ENCODE peak calls at places on chromosomes 12 and 14, in ten cellular contexts. One of them, this sample, is unnamed.

GRCh38 chr14:36293824-36294223 is 26.6 kb downstream of the MBIP start:
- DNase-seq in activated T-helper 1 cell treated with Interleukin-2 at 50 U/mL for 16 hours: no peak
- DNase-seq in mesendoderm: no peak
- DNase-seq in NCI-H1105 treated with DMSO at 0.1 percent for 48 hours: no peak
- DNase-seq in WERI-Rb-1: no peak
- DNase-seq in NCI-H1436: no peak
- DNase-seq in A549: no peak
- DNase-seq in stimulated activated naive B cell treated with anti-CD40 and anti-IgM and Interleukin-4, amounts not matched to agents 10 μg/mL and 1 μg/mL and 100 μg/mL, for 72 hours: no peak
- DNase-seq in astrocyte of the spinal cord: no peak
- DNase-seq in germinal center: no peak
- DNase-seq in this sample: peak; percentile 89

GRCh38 chr12:80776706-80777105 is 60.0 kb downstream of the MYF5 start:
- DNase-seq in activated T-helper 1 cell treated with Interleukin-2 at 50 U/mL for 16 hours: no peak
- DNase-seq in mesendoderm: no peak
- DNase-seq in NCI-H1105 treated with DMSO at 0.1 percent for 48 hours: no peak
- DNase-seq in WERI-Rb-1: no peak
- DNase-seq in NCI-H1436: no peak
- DNase-seq in A549: no peak
- DNase-seq in stimulated activated naive B cell treated with anti-CD40 and anti-IgM and Interleukin-4, amounts not matched to agents 10 μg/mL and 1 μg/mL and 100 μg/mL, for 72 hours: no peak
- DNase-seq in astrocyte of the spinal cord: no peak
- DNase-seq in germinal center: no peak
- DNase-seq in this sample: no peak

GRCh38 chr12:20588057-20588456 is 107.1 kb upstream of the SLCO1C1 start:
- DNase-seq in activated T-helper 1 cell treated with Interleukin-2 at 50 U/mL for 16 hours: no peak
- DNase-seq in mesendoderm: peak; percentile 11
- DNase-seq in NCI-H1105 treated with DMSO at 0.1 percent for 48 hours: peak; percentile 74
- DNase-seq in WERI-Rb-1: no peak
- DNase-seq in NCI-H1436: peak; percentile 80
- DNase-seq in A549: no peak
- DNase-seq in stimulated activated naive B cell treated with anti-CD40 and anti-IgM and Interleukin-4, amounts not matched to agents 10 μg/mL and 1 μg/mL and 100 μg/mL, for 72 hours: no peak
- DNase-seq in astrocyte of the spinal cord: no peak
- DNase-seq in germinal center: no peak
- DNase-seq in this sample: no peak

GRCh38 chr14:78005325-78005724 is 164.8 kb upstream of the NRXN3 start:
- DNase-seq in activated T-helper 1 cell treated with Interleukin-2 at 50 U/mL for 16 hours: no peak
- DNase-seq in mesendoderm: no peak
- DNase-seq in NCI-H1105 treated with DMSO at 0.1 percent for 48 hours: no peak
- DNase-seq in WERI-Rb-1: no peak
- DNase-seq in NCI-H1436: no peak
- DNase-seq in A549: peak; percentile 57
- DNase-seq in stimulated activated naive B cell treated with anti-CD40 and anti-IgM and Interleukin-4, amounts not matched to agents 10 μg/mL and 1 μg/mL and 100 μg/mL, for 72 hours: no peak
- DNase-seq in astrocyte of the spinal cord: peak; percentile 86
- DNase-seq in germinal center: no peak
- DNase-seq in this sample: peak; percentile 62

GRCh38 chr14:50379563-50379962 is 17.1 kb downstream of the CDKL1 start:
- DNase-seq in activated T-helper 1 cell treated with Interleukin-2 at 50 U/mL for 16 hours: no peak
- DNase-seq in mesendoderm: no peak
- DNase-seq in NCI-H1105 treated with DMSO at 0.1 percent for 48 hours: no peak
- DNase-seq in WERI-Rb-1: no peak
- DNase-seq in NCI-H1436: no peak
- DNase-seq in A549: no peak
- DNase-seq in stimulated activated naive B cell treated with anti-CD40 and anti-IgM and Interleukin-4, amounts not matched to agents 10 μg/mL and 1 μg/mL and 100 μg/mL, for 72 hours: no peak
- DNase-seq in astrocyte of the spinal cord: no peak
- DNase-seq in germinal center: no peak
- DNase-seq in this sample: no peak

GRCh38 chr14:93725002-93725582 is 63.2 kb downstream of the PRIMA1 start:
- DNase-seq in activated T-helper 1 cell treated with Interleukin-2 at 50 U/mL for 16 hours: no peak
- DNase-seq in mesendoderm: no peak
- DNase-seq in NCI-H1105 treated with DMSO at 0.1 percent for 48 hours: no peak
- DNase-seq in WERI-Rb-1: no peak
- DNase-seq in NCI-H1436: no peak
- DNase-seq in A549: no peak
- DNase-seq in stimulated activated naive B cell treated with anti-CD40 and anti-IgM and Interleukin-4, amounts not matched to agents 10 μg/mL and 1 μg/mL and 100 μg/mL, for 72 hours: no peak
- DNase-seq in astrocyte of the spinal cord: no peak
- DNase-seq in germinal center: no peak
- DNase-seq in this sample: no peak

GRCh38 chr14:22464422-22465142 is 124.4 kb downstream of the DAD1 start:
- DNase-seq in activated T-helper 1 cell treated with Interleukin-2 at 50 U/mL for 16 hours: no peak
- DNase-seq in mesendoderm: no peak
- DNase-seq in NCI-H1105 treated with DMSO at 0.1 percent for 48 hours: no peak
- DNase-seq in WERI-Rb-1: no peak
- DNase-seq in NCI-H1436: no peak
- DNase-seq in A549: no peak
- DNase-seq in stimulated activated naive B cell treated with anti-CD40 and anti-IgM and Interleukin-4, amounts not matched to agents 10 μg/mL and 1 μg/mL and 100 μg/mL, for 72 hours: no peak
- DNase-seq in astrocyte of the spinal cord: no peak
- DNase-seq in germinal center: no peak
- DNase-seq in this sample: no peak

GRCh38 chr14:100384819-100385813 is 62.0 kb downstream of the SLC25A47 start:
- DNase-seq in activated T-helper 1 cell treated with Interleukin-2 at 50 U/mL for 16 hours: no peak
- DNase-seq in mesendoderm: peak; percentile 48
- DNase-seq in NCI-H1105 treated with DMSO at 0.1 percent for 48 hours: peak; percentile 56
- DNase-seq in WERI-Rb-1: no peak
- DNase-seq in NCI-H1436: peak; percentile 40
- DNase-seq in A549: peak; percentile 65
- DNase-seq in stimulated activated naive B cell treated with anti-CD40 and anti-IgM and Interleukin-4, amounts not matched to agents 10 μg/mL and 1 μg/mL and 100 μg/mL, for 72 hours: no peak
- DNase-seq in astrocyte of the spinal cord: peak; percentile 81
- DNase-seq in germinal center: no peak
- DNase-seq in this sample: peak; percentile 81

GRCh38 chr12:123488539-123489230 is 30.7 kb downstream of the SNRNP35 start:
- DNase-seq in activated T-helper 1 cell treated with Interleukin-2 at 50 U/mL for 16 hours: no peak
- DNase-seq in mesendoderm: peak; percentile 47
- DNase-seq in NCI-H1105 treated with DMSO at 0.1 percent for 48 hours: no peak
- DNase-seq in WERI-Rb-1: no peak
- DNase-seq in NCI-H1436: no peak
- DNase-seq in A549: no peak
- DNase-seq in stimulated activated naive B cell treated with anti-CD40 and anti-IgM and Interleukin-4, amounts not matched to agents 10 μg/mL and 1 μg/mL and 100 μg/mL, for 72 hours: no peak
- DNase-seq in astrocyte of the spinal cord: no peak
- DNase-seq in germinal center: no peak
- DNase-seq in this sample: no peak

GRCh38 chr12:57632898-57633825 is at the start of gene B4GALNT1:
- DNase-seq in activated T-helper 1 cell treated with Interleukin-2 at 50 U/mL for 16 hours: peak; percentile 46
- DNase-seq in mesendoderm: peak; percentile 79
- DNase-seq in NCI-H1105 treated with DMSO at 0.1 percent for 48 hours: peak; percentile 69
- DNase-seq in WERI-Rb-1: peak; percentile 73
- DNase-seq in NCI-H1436: peak; percentile 76
- DNase-seq in A549: peak; percentile 86
- DNase-seq in stimulated activated naive B cell treated with anti-CD40 and anti-IgM and Interleukin-4, amounts not matched to agents 10 μg/mL and 1 μg/mL and 100 μg/mL, for 72 hours: peak; percentile 48
- DNase-seq in astrocyte of the spinal cord: peak; percentile 47
- DNase-seq in germinal center: peak; percentile 83
- DNase-seq in this sample: peak; percentile 65

GRCh38 chr14:96354246-96354645 is 8.9 kb downstream of the ATG2B start:
- DNase-seq in activated T-helper 1 cell treated with Interleukin-2 at 50 U/mL for 16 hours: no peak
- DNase-seq in mesendoderm: no peak
- DNase-seq in NCI-H1105 treated with DMSO at 0.1 percent for 48 hours: no peak
- DNase-seq in WERI-Rb-1: no peak
- DNase-seq in NCI-H1436: no peak
- DNase-seq in A549: no peak
- DNase-seq in stimulated activated naive B cell treated with anti-CD40 and anti-IgM and Interleukin-4, amounts not matched to agents 10 μg/mL and 1 μg/mL and 100 μg/mL, for 72 hours: no peak
- DNase-seq in astrocyte of the spinal cord: no peak
- DNase-seq in germinal center: no peak
- DNase-seq in this sample: no peak

GRCh38 chr12:42935090-42935489 is 345.5 kb upstream of the PRICKLE1 start:
- DNase-seq in activated T-helper 1 cell treated with Interleukin-2 at 50 U/mL for 16 hours: no peak
- DNase-seq in mesendoderm: no peak
- DNase-seq in NCI-H1105 treated with DMSO at 0.1 percent for 48 hours: no peak
- DNase-seq in WERI-Rb-1: no peak
- DNase-seq in NCI-H1436: no peak
- DNase-seq in A549: no peak
- DNase-seq in stimulated activated naive B cell treated with anti-CD40 and anti-IgM and Interleukin-4, amounts not matched to agents 10 μg/mL and 1 μg/mL and 100 μg/mL, for 72 hours: no peak
- DNase-seq in astrocyte of the spinal cord: no peak
- DNase-seq in germinal center: no peak
- DNase-seq in this sample: no peak

GRCh38 chr12:7797698-7798398 is 8.6 kb downstream of the NANOG start:
- DNase-seq in activated T-helper 1 cell treated with Interleukin-2 at 50 U/mL for 16 hours: no peak
- DNase-seq in mesendoderm: peak; percentile 55
- DNase-seq in NCI-H1105 treated with DMSO at 0.1 percent for 48 hours: no peak
- DNase-seq in WERI-Rb-1: peak; percentile 15
- DNase-seq in NCI-H1436: no peak
- DNase-seq in A549: no peak
- DNase-seq in stimulated activated naive B cell treated with anti-CD40 and anti-IgM and Interleukin-4, amounts not matched to agents 10 μg/mL and 1 μg/mL and 100 μg/mL, for 72 hours: no peak
- DNase-seq in astrocyte of the spinal cord: no peak
- DNase-seq in germinal center: no peak
- DNase-seq in this sample: peak; percentile 31

GRCh38 chr12:9064815-9065606 is 50.7 kb downstream of the A2M start:
- DNase-seq in activated T-helper 1 cell treated with Interleukin-2 at 50 U/mL for 16 hours: no peak
- DNase-seq in mesendoderm: peak; percentile 91
- DNase-seq in NCI-H1105 treated with DMSO at 0.1 percent for 48 hours: no peak
- DNase-seq in WERI-Rb-1: no peak
- DNase-seq in NCI-H1436: no peak
- DNase-seq in A549: peak; percentile 67
- DNase-seq in stimulated activated naive B cell treated with anti-CD40 and anti-IgM and Interleukin-4, amounts not matched to agents 10 μg/mL and 1 μg/mL and 100 μg/mL, for 72 hours: no peak
- DNase-seq in astrocyte of the spinal cord: peak; percentile 14
- DNase-seq in germinal center: peak; percentile 6
- DNase-seq in this sample: peak; percentile 9

GRCh38 chr12:131128556-131128955 is 174.8 kb downstream of the ADGRD1 start:
- DNase-seq in activated T-helper 1 cell treated with Interleukin-2 at 50 U/mL for 16 hours: no peak
- DNase-seq in mesendoderm: no peak
- DNase-seq in NCI-H1105 treated with DMSO at 0.1 percent for 48 hours: no peak
- DNase-seq in WERI-Rb-1: no peak
- DNase-seq in NCI-H1436: no peak
- DNase-seq in A549: no peak
- DNase-seq in stimulated activated naive B cell treated with anti-CD40 and anti-IgM and Interleukin-4, amounts not matched to agents 10 μg/mL and 1 μg/mL and 100 μg/mL, for 72 hours: no peak
- DNase-seq in astrocyte of the spinal cord: no peak
- DNase-seq in germinal center: no peak
- DNase-seq in this sample: no peak

GRCh38 chr14:89400529-89400928 is 16.5 kb downstream of the FOXN3 start:
- DNase-seq in activated T-helper 1 cell treated with Interleukin-2 at 50 U/mL for 16 hours: no peak
- DNase-seq in mesendoderm: no peak
- DNase-seq in NCI-H1105 treated with DMSO at 0.1 percent for 48 hours: no peak
- DNase-seq in WERI-Rb-1: no peak
- DNase-seq in NCI-H1436: no peak
- DNase-seq in A549: no peak
- DNase-seq in stimulated activated naive B cell treated with anti-CD40 and anti-IgM and Interleukin-4, amounts not matched to agents 10 μg/mL and 1 μg/mL and 100 μg/mL, for 72 hours: no peak
- DNase-seq in astrocyte of the spinal cord: no peak
- DNase-seq in germinal center: no peak
- DNase-seq in this sample: no peak

GRCh38 chr14:102320033-102320660 is 601 bp downstream of the ZNF839 start:
- DNase-seq in activated T-helper 1 cell treated with Interleukin-2 at 50 U/mL for 16 hours: peak; percentile 23
- DNase-seq in mesendoderm: peak; percentile 65
- DNase-seq in NCI-H1105 treated with DMSO at 0.1 percent for 48 hours: peak; percentile 14
- DNase-seq in WERI-Rb-1: peak; percentile 28
- DNase-seq in NCI-H1436: no peak
- DNase-seq in A549: no peak
- DNase-seq in stimulated activated naive B cell treated with anti-CD40 and anti-IgM and Interleukin-4, amounts not matched to agents 10 μg/mL and 1 μg/mL and 100 μg/mL, for 72 hours: no peak
- DNase-seq in astrocyte of the spinal cord: peak; percentile 49
- DNase-seq in germinal center: peak; percentile 60
- DNase-seq in this sample: peak; percentile 63

GRCh38 chr12:108633534-108634224 is at the start of gene SELPLG:
- DNase-seq in activated T-helper 1 cell treated with Interleukin-2 at 50 U/mL for 16 hours: peak; percentile 74
- DNase-seq in mesendoderm: no peak
- DNase-seq in NCI-H1105 treated with DMSO at 0.1 percent for 48 hours: no peak
- DNase-seq in WERI-Rb-1: no peak
- DNase-seq in NCI-H1436: no peak
- DNase-seq in A549: no peak
- DNase-seq in stimulated activated naive B cell treated with anti-CD40 and anti-IgM and Interleukin-4, amounts not matched to agents 10 μg/mL and 1 μg/mL and 100 μg/mL, for 72 hours: peak; percentile 94
- DNase-seq in astrocyte of the spinal cord: no peak
- DNase-seq in germinal center: peak; percentile 91
- DNase-seq in this sample: no peak

GRCh38 chr12:13486794-13487193 is 290.3 kb downstream of the EMP1 start:
- DNase-seq in activated T-helper 1 cell treated with Interleukin-2 at 50 U/mL for 16 hours: no peak
- DNase-seq in mesendoderm: no peak
- DNase-seq in NCI-H1105 treated with DMSO at 0.1 percent for 48 hours: no peak
- DNase-seq in WERI-Rb-1: no peak
- DNase-seq in NCI-H1436: no peak
- DNase-seq in A549: no peak
- DNase-seq in stimulated activated naive B cell treated with anti-CD40 and anti-IgM and Interleukin-4, amounts not matched to agents 10 μg/mL and 1 μg/mL and 100 μg/mL, for 72 hours: no peak
- DNase-seq in astrocyte of the spinal cord: no peak
- DNase-seq in germinal center: no peak
- DNase-seq in this sample: no peak

GRCh38 chr14:104782086-104782822 is 13.3 kb downstream of the AKT1 start:
- DNase-seq in activated T-helper 1 cell treated with Interleukin-2 at 50 U/mL for 16 hours: no peak
- DNase-seq in mesendoderm: no peak
- DNase-seq in NCI-H1105 treated with DMSO at 0.1 percent for 48 hours: no peak
- DNase-seq in WERI-Rb-1: no peak
- DNase-seq in NCI-H1436: no peak
- DNase-seq in A549: no peak
- DNase-seq in stimulated activated naive B cell treated with anti-CD40 and anti-IgM and Interleukin-4, amounts not matched to agents 10 μg/mL and 1 μg/mL and 100 μg/mL, for 72 hours: no peak
- DNase-seq in astrocyte of the spinal cord: no peak
- DNase-seq in germinal center: no peak
- DNase-seq in this sample: no peak

GRCh38 chr12:15227004-15227679 is 5.9 kb upstream of the RERG start:
- DNase-seq in activated T-helper 1 cell treated with Interleukin-2 at 50 U/mL for 16 hours: no peak
- DNase-seq in mesendoderm: peak; percentile 69
- DNase-seq in NCI-H1105 treated with DMSO at 0.1 percent for 48 hours: no peak
- DNase-seq in WERI-Rb-1: peak; percentile 49
- DNase-seq in NCI-H1436: no peak
- DNase-seq in A549: peak; percentile 61
- DNase-seq in stimulated activated naive B cell treated with anti-CD40 and anti-IgM and Interleukin-4, amounts not matched to agents 10 μg/mL and 1 μg/mL and 100 μg/mL, for 72 hours: no peak
- DNase-seq in astrocyte of the spinal cord: peak; percentile 65
- DNase-seq in germinal center: peak; percentile 21
- DNase-seq in this sample: peak; percentile 81

GRCh38 chr14:60233251-60233650 is 15.8 kb upstream of the PPM1A start:
- DNase-seq in activated T-helper 1 cell treated with Interleukin-2 at 50 U/mL for 16 hours: no peak
- DNase-seq in mesendoderm: no peak
- DNase-seq in NCI-H1105 treated with DMSO at 0.1 percent for 48 hours: no peak
- DNase-seq in WERI-Rb-1: no peak
- DNase-seq in NCI-H1436: no peak
- DNase-seq in A549: peak; percentile 38
- DNase-seq in stimulated activated naive B cell treated with anti-CD40 and anti-IgM and Interleukin-4, amounts not matched to agents 10 μg/mL and 1 μg/mL and 100 μg/mL, for 72 hours: no peak
- DNase-seq in astrocyte of the spinal cord: no peak
- DNase-seq in germinal center: no peak
- DNase-seq in this sample: no peak

GRCh38 chr14:24411468-24412454 is 13.0 kb downstream of the NYNRIN start:
- DNase-seq in activated T-helper 1 cell treated with Interleukin-2 at 50 U/mL for 16 hours: no peak
- DNase-seq in mesendoderm: peak; percentile 72
- DNase-seq in NCI-H1105 treated with DMSO at 0.1 percent for 48 hours: peak; percentile 33
- DNase-seq in WERI-Rb-1: peak; percentile 67
- DNase-seq in NCI-H1436: peak; percentile 6
- DNase-seq in A549: peak; percentile 66
- DNase-seq in stimulated activated naive B cell treated with anti-CD40 and anti-IgM and Interleukin-4, amounts not matched to agents 10 μg/mL and 1 μg/mL and 100 μg/mL, for 72 hours: no peak
- DNase-seq in astrocyte of the spinal cord: peak; percentile 54
- DNase-seq in germinal center: peak; percentile 67
- DNase-seq in this sample: peak; percentile 70

GRCh38 chr12:56687225-56688128 is 607 bp downstream of the PTGES3 start:
- DNase-seq in activated T-helper 1 cell treated with Interleukin-2 at 50 U/mL for 16 hours: peak; percentile 46
- DNase-seq in mesendoderm: no peak
- DNase-seq in NCI-H1105 treated with DMSO at 0.1 percent for 48 hours: peak; percentile 28
- DNase-seq in WERI-Rb-1: peak; percentile 29
- DNase-seq in NCI-H1436: peak; percentile 43
- DNase-seq in A549: peak; percentile 58
- DNase-seq in stimulated activated naive B cell treated with anti-CD40 and anti-IgM and Interleukin-4, amounts not matched to agents 10 μg/mL and 1 μg/mL and 100 μg/mL, for 72 hours: peak; percentile 42
- DNase-seq in astrocyte of the spinal cord: peak; percentile 43
- DNase-seq in germinal center: peak; percentile 51
- DNase-seq in this sample: peak; percentile 34

GRCh38 chr14:36996133-36996856 is 176.1 kb downstream of the SLC25A21 start:
- DNase-seq in activated T-helper 1 cell treated with Interleukin-2 at 50 U/mL for 16 hours: no peak
- DNase-seq in mesendoderm: peak; percentile 49
- DNase-seq in NCI-H1105 treated with DMSO at 0.1 percent for 48 hours: no peak
- DNase-seq in WERI-Rb-1: no peak
- DNase-seq in NCI-H1436: no peak
- DNase-seq in A549: peak; percentile 59
- DNase-seq in stimulated activated naive B cell treated with anti-CD40 and anti-IgM and Interleukin-4, amounts not matched to agents 10 μg/mL and 1 μg/mL and 100 μg/mL, for 72 hours: no peak
- DNase-seq in astrocyte of the spinal cord: peak; percentile 68
- DNase-seq in germinal center: no peak
- DNase-seq in this sample: peak; percentile 75

GRCh38 chr12:121620328-121620891 is 5.9 kb upstream of the ORAI1 start:
- DNase-seq in activated T-helper 1 cell treated with Interleukin-2 at 50 U/mL for 16 hours: no peak
- DNase-seq in mesendoderm: peak; percentile 83
- DNase-seq in NCI-H1105 treated with DMSO at 0.1 percent for 48 hours: no peak
- DNase-seq in WERI-Rb-1: no peak
- DNase-seq in NCI-H1436: no peak
- DNase-seq in A549: no peak
- DNase-seq in stimulated activated naive B cell treated with anti-CD40 and anti-IgM and Interleukin-4, amounts not matched to agents 10 μg/mL and 1 μg/mL and 100 μg/mL, for 72 hours: no peak
- DNase-seq in astrocyte of the spinal cord: no peak
- DNase-seq in germinal center: no peak
- DNase-seq in this sample: no peak

GRCh38 chr12:108911915-108912314 is 32.0 kb downstream of the DAO start:
- DNase-seq in activated T-helper 1 cell treated with Interleukin-2 at 50 U/mL for 16 hours: no peak
- DNase-seq in mesendoderm: no peak
- DNase-seq in NCI-H1105 treated with DMSO at 0.1 percent for 48 hours: no peak
- DNase-seq in WERI-Rb-1: no peak
- DNase-seq in NCI-H1436: no peak
- DNase-seq in A549: no peak
- DNase-seq in stimulated activated naive B cell treated with anti-CD40 and anti-IgM and Interleukin-4, amounts not matched to agents 10 μg/mL and 1 μg/mL and 100 μg/mL, for 72 hours: no peak
- DNase-seq in astrocyte of the spinal cord: no peak
- DNase-seq in germinal center: no peak
- DNase-seq in this sample: no peak

GRCh38 chr12:27261866-27262265 is 17.8 kb downstream of the STK38L start:
- DNase-seq in activated T-helper 1 cell treated with Interleukin-2 at 50 U/mL for 16 hours: no peak
- DNase-seq in mesendoderm: no peak
- DNase-seq in NCI-H1105 treated with DMSO at 0.1 percent for 48 hours: no peak
- DNase-seq in WERI-Rb-1: no peak
- DNase-seq in NCI-H1436: no peak
- DNase-seq in A549: no peak
- DNase-seq in stimulated activated naive B cell treated with anti-CD40 and anti-IgM and Interleukin-4, amounts not matched to agents 10 μg/mL and 1 μg/mL and 100 μg/mL, for 72 hours: no peak
- DNase-seq in astrocyte of the spinal cord: peak; percentile 47
- DNase-seq in germinal center: no peak
- DNase-seq in this sample: peak; percentile 84

This sample was measured in iris pigment epithelial cell.